ENCODE peak calls at places on chromosomes 2 and 18, in seven cellular contexts. G is keratinocyte, O is uterus, Y is brain microvascular endothelial cell, V is gastrocnemius medialis, A is mammary epithelial cell, Z is heart left ventricle. B is an unnamed sample.

GRCh38 chr2:154507186-154507585 is 191.3 kb upstream of the KCNJ3 start:
- DNase-seq in O (no peak), G (no peak), Z (no peak), V (no peak), Y (no peak), A (no peak), B (no peak)

GRCh38 chr2:6196461-6196860 is 504.3 kb downstream of the SOX11 start:
- DNase-seq in G (no peak), V (no peak), O (no peak), A (no peak), Y (no peak), Z (no peak), B (no peak)

GRCh38 chr18:4256786-4257417 is 198.2 kb downstream of the DLGAP1 start:
- DNase-seq in Z (no peak), V (no peak), Y (no peak), O (no peak), G (no peak), A (no peak), B (no peak)

GRCh38 chr2:234482807-234483206 is 14.1 kb downstream of the ARL4C start:
- DNase-seq in G (no peak), A (no peak), O (no peak), Y (no peak), V (no peak), Z (no peak), B (no peak)

GRCh38 chr2:158718851-158719250 is 76.3 kb upstream of the DAPL1 start:
- DNase-seq in O (no peak), V (no peak), G (no peak), A (no peak), Z (no peak), Y (no peak), B (no peak)

GRCh38 chr2:186590538-186591441 is 934 bp downstream of the ITGAV start:
- DNase-seq in V (no peak), A (peak; percentile 74), Y (peak; percentile 59), G (no peak), Z (peak; percentile 39), O (peak; percentile 29), B (no peak)

GRCh38 chr2:235230809-235231601 is 262.8 kb upstream of the AGAP1 start:
- DNase-seq in A (no peak), Z (no peak), G (no peak), O (no peak), V (no peak), Y (no peak), B (no peak)

GRCh38 chr2:63818276-63818675 is 23.4 kb upstream of the UGP2 start:
- DNase-seq in A (no peak), V (no peak), Y (no peak), O (no peak), Z (no peak), G (no peak), B (no peak)

GRCh38 chr2:26905341-26906198 is 57.6 kb downstream of the DPYSL5 start:
- DNase-seq in Y (no peak), A (no peak), Z (no peak), O (no peak), V (no peak), G (no peak), B (no peak)

GRCh38 chr2:68318686-68319396 is 908 bp downstream of the CNRIP1 start:
- DNase-seq in V (peak; percentile 16), O (peak; percentile 25), Y (no peak), Z (peak; percentile 46), G (no peak), A (peak; percentile 3), B (no peak)

GRCh38 chr2:2664989-2665833 is 334.1 kb upstream of the MYT1L start:
- DNase-seq in O (no peak), Z (no peak), A (no peak), V (peak; percentile 28), Y (peak; percentile 54), G (no peak), B (no peak)

GRCh38 chr2:43034242-43034619 is 192.2 kb downstream of the ZFP36L2 start:
- DNase-seq in O (peak; percentile 9), Y (no peak), A (no peak), Z (no peak), V (no peak), G (no peak), B (no peak)

GRCh38 chr18:22001912-22002487 is 167.4 kb upstream of the GATA6 start:
- DNase-seq in G (no peak), V (no peak), A (no peak), O (no peak), Y (no peak), Z (no peak), B (no peak)

GRCh38 chr18:79964330-79965118 is at the start of gene HSBP1L1:
- DNase-seq in Z (peak; percentile 64), O (no peak), A (peak; percentile 48), Y (no peak), G (no peak), V (peak; percentile 48), B (no peak)

GRCh38 chr2:124437811-124438210 is 412.7 kb downstream of the CNTNAP5 start:
- DNase-seq in O (no peak), A (no peak), G (no peak), Z (no peak), V (no peak), Y (no peak), B (no peak)

GRCh38 chr2:179348921-179349320 is 84.3 kb upstream of the SESTD1 start:
- DNase-seq in Z (no peak), Y (no peak), V (no peak), G (no peak), O (no peak), A (no peak), B (no peak)

GRCh38 chr2:25497862-25498407 is 156.2 kb upstream of the DNMT3A start:
- DNase-seq in G (no peak), Y (no peak), Z (no peak), O (no peak), V (no peak), A (no peak), B (no peak)

GRCh38 chr2:182980115-182980514 is 58.1 kb downstream of the NCKAP1 start:
- DNase-seq in Z (no peak), Y (no peak), A (peak; percentile 12), O (no peak), V (no peak), G (peak; percentile 7), B (no peak)

GRCh38 chr2:101974663-101975062 is 17.1 kb upstream of the IL1R2 start:
- DNase-seq in Z (no peak), A (no peak), G (no peak), O (no peak), Y (no peak), V (no peak), B (no peak)

GRCh38 chr2:189298481-189298880 is 118.9 kb upstream of the COL5A2 start:
- DNase-seq in Y (no peak), G (no peak), O (no peak), V (no peak), A (peak; percentile 8), Z (no peak), B (no peak)

GRCh38 chr18:43627833-43628370 is 350.6 kb upstream of the SYT4 start:
- DNase-seq in Y (no peak), V (no peak), A (no peak), O (no peak), Z (no peak), G (no peak), B (no peak)

GRCh38 chr2:196252408-196253114 is 81.2 kb upstream of the STK17B start:
- DNase-seq in Z (no peak), G (no peak), O (no peak), A (peak; percentile 56), V (no peak), Y (no peak), B (no peak)

GRCh38 chr2:23417310-23417709 is 32.3 kb downstream of the KLHL29 start:
- DNase-seq in Y (no peak), V (no peak), O (no peak), G (no peak), A (no peak), Z (no peak), B (no peak)

GRCh38 chr2:11435036-11435435 is 30.9 kb downstream of the E2F6 start:
- DNase-seq in O (no peak), V (no peak), Z (no peak), A (no peak), Y (no peak), G (no peak), B (no peak)

GRCh38 chr2:55598056-55598795 is 19.2 kb downstream of the PPP4R3B start:
- DNase-seq in G (no peak), V (no peak), A (no peak), Z (no peak), Y (no peak), O (no peak), B (no peak)

GRCh38 chr2:55592130-55592529 is 25.3 kb downstream of the PPP4R3B start:
- DNase-seq in G (no peak), V (no peak), Z (no peak), O (no peak), A (no peak), Y (no peak), B (no peak)

GRCh38 chr2:55590810-55591440 is 26.5 kb downstream of the PPP4R3B start:
- DNase-seq in G (peak; percentile 59), Y (no peak), Z (no peak), V (no peak), O (no peak), A (peak; percentile 88), B (peak; percentile 37)

DNA sequence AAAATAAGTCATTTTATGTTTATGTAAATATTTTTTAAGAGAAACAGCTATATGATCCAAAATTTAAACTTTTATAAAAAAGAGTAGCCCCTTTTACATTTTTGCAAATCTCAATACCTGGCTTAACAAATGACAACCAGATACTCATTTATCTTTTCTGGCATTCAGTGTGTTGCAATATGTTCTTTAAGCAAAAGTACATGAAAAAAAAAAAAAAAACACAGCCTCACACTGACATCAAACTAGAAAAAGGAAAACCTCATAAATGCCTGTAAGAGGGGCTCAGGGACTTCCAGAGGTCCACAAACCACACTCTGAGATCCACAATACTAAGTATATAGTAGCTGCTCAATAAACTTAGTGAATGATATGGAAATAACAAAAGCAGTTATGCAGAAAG is 21.9 kb downstream of the PPP4R3B start:
- DNase-seq in A (no peak), Y (no peak), Z (no peak), V (no peak), O (no peak), G (no peak), B (no peak)
- H3K36me3 ChIP-seq in A (peaks cover 13% of the 10 kb centered on the region), Y (peaks cover 9% of the 10 kb centered on the region), Z (peaks cover 58% of the 10 kb centered on the region), V (peaks cover 24% of the 10 kb centered on the region), O (no peaks in the 10 kb centered on the region), G (peaks cover 13% of the 10 kb centered on the region), B (peaks cover 2% of the 10 kb centered on the region)

GRCh38 chr2:28395334-28396061 is 2.8 kb downstream of the FOSL2 start:
- DNase-seq in O (peak; percentile 76), G (no peak), Z (no peak), A (peak; percentile 72), V (peak; percentile 93), Y (no peak), B (no peak)
- H3K4me3 ChIP-seq in O (peak overlapping the region; percentile 95), G (peak overlapping the region; percentile 77), Z (peak overlapping the region; percentile 95), A (peak overlapping the region; percentile 92), V (peak overlapping the region; percentile 76), Y (peak overlapping the region; percentile 93), B (peak overlapping the region; percentile 97)

GRCh38 chr2:16608661-16609643 is 56.7 kb downstream of the CYRIA start:
- DNase-seq in G (peak; percentile 58), A (peak; percentile 61), O (peak; percentile 83), Z (peak; percentile 81), Y (peak; percentile 89), V (peak; percentile 75), B (peak; percentile 6)
- TF ChIP-seq CTCF in G (peak; percentile 96), A (peak; percentile 95), O (peak; percentile 88), Z (peak; percentile 94), Y (peak; percentile 100), V (peak; percentile 93), B (peak; percentile 97)

DNA sequence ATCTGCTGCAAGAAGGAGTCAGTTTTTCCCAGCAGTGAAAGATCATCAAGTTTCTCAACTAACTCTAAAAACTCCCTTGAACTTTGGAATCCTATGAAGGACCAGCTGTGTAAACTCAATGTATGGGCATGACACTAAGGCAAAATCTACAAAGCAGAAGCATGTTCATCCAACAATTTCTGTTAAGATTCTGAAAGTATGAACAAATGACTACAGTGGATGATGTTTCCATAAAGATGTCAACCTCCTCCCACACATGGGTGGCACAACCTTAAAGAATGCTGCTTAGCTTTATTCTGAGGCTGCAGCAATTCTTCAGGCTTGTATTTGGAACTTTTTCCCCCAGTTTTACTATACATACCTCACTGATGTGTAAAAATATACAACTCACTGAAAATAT is 47.2 kb downstream of the WDR33 start:
- DNase-seq in A (no peak), V (no peak), Z (no peak), Y (no peak), O (no peak), G (no peak), B (no peak)
- H3K36me3 ChIP-seq in A (peaks cover 33% of the 10 kb centered on the region), V (peaks cover 71% of the 10 kb centered on the region), Z (peaks cover 96% of the 10 kb centered on the region), Y (peaks cover 49% of the 10 kb centered on the region), O (no peaks in the 10 kb centered on the region), G (peaks cover 37% of the 10 kb centered on the region), B (peaks cover 2% of the 10 kb centered on the region)

B was measured in BJ.